ENCODE peak calls at places on chromosome 10, in four cellular contexts. M is GM23338; T is GM12891; A is CD4-positive, alpha-beta T cell. N is an unnamed sample.

GRCh38 chr10:69179089-69179742 is 818 bp upstream of the SUPV3L1 start:
- DNase-seq in M (no peak), T (no peak), A (no peak), N (no peak)

GRCh38 chr10:78436223-78436575 is 402.5 kb downstream of the RPS24 start:
- DNase-seq in M (no peak), T (no peak), A (no peak), N (peak)

GRCh38 chr10:86401588-86402282 is 35.1 kb upstream of the GRID1 start:
- DNase-seq in M (peak), T (no peak), A (no peak), N (peak)

GRCh38 chr10:93186631-93187030 is 112.9 kb downstream of the CYP26A1 start:
- DNase-seq in M (no peak), T (no peak), A (no peak), N (no peak)

GRCh38 chr10:31362023-31362641 is 43.1 kb downstream of the ZEB1 start:
- DNase-seq in M (no peak), T (no peak), A (no peak), N (no peak)

GRCh38 chr10:85280014-85280413 is 951.6 kb downstream of the CCSER2 start:
- DNase-seq in M (peak), T (no peak), A (no peak), N (no peak)

GRCh38 chr10:114938818-114939193 is 811 bp downstream of the TRUB1 start:
- DNase-seq in M (no peak), T (no peak), A (no peak), N (no peak)

GRCh38 chr10:63437334-63437949 is 28.3 kb downstream of the JMJD1C start:
- DNase-seq in M (no peak), T (no peak), A (no peak), N (no peak)

GRCh38 chr10:9911488-9911887 is 1106.2 kb upstream of the CELF2 start:
- DNase-seq in M (peak), T (no peak), A (no peak), N (no peak)

GRCh38 chr10:119694608-119695007 is 31.2 kb upstream of the INPP5F start:
- DNase-seq in M (no peak), T (no peak), A (no peak), N (no peak)

GRCh38 chr10:10798543-10799192 is 219.0 kb upstream of the CELF2 start:
- DNase-seq in M (peak), T (no peak), A (no peak), N (peak)